ENCODE peak calls at places on chromosomes 2 and 18, in five cellular contexts. Q is T-cell; A is stimulated activated CD4-positive, alpha-beta T cell treated with anti-CD3 and anti-CD28 coated beads, Interleukin-4, amount 100 ng/mL, for 48 hours; W is myocyte; I is GM10248. T is an unnamed sample.

GRCh38 chr2:173323371-173323770 is 31.3 kb upstream of the CDCA7 start:
- DNase-seq in A (no peak), I (no peak), W (no peak), Q (no peak), T (no peak)

GRCh38 chr2:233012301-233012971 is 620 bp downstream of the NGEF start:
- DNase-seq in W (no peak), Q (no peak), A (no peak), I (no peak), T (no peak)

GRCh38 chr18:46250084-46250811 is 146.1 kb downstream of the HAUS1 start:
- DNase-seq in Q (peak), W (peak), A (peak), I (peak), T (no peak)

GRCh38 chr2:161994766-161995165 is 79.2 kb downstream of the DPP4 start:
- DNase-seq in Q (no peak), I (no peak), A (no peak), W (no peak), T (no peak)

GRCh38 chr2:105718846-105719432 is 25.8 kb upstream of the NCK2 start:
- DNase-seq in Q (no peak), A (no peak), W (no peak), I (no peak), T (no peak)

GRCh38 chr2:12556762-12557161 is 160.0 kb upstream of the TRIB2 start:
- DNase-seq in W (no peak), Q (no peak), I (no peak), A (no peak), T (no peak)

GRCh38 chr18:44802508-44802907 is 121.8 kb downstream of the SETBP1 start:
- DNase-seq in I (no peak), Q (no peak), A (no peak), W (peak), T (no peak)

GRCh38 chr2:215432759-215433594 is 2.9 kb downstream of the FN1 start:
- DNase-seq in A (no peak), I (no peak), W (no peak), Q (no peak), T (no peak)

GRCh38 chr2:161316686-161317085 is 8.5 kb downstream of the PSMD14 start:
- DNase-seq in W (no peak), A (no peak), I (no peak), Q (no peak), T (no peak)

GRCh38 chr2:172826522-172826921 is 90.9 kb downstream of the RAPGEF4 start:
- DNase-seq in A (no peak), Q (no peak), I (no peak), W (no peak), T (no peak)

GRCh38 chr2:26068602-26069298 is 34.9 kb downstream of the RAB10 start:
- DNase-seq in A (peak), I (peak), Q (peak), W (peak), T (no peak)

GRCh38 chr2:232633413-232634318 is at the start of gene EFHD1:
- DNase-seq in Q (no peak), W (peak), A (peak), I (peak), T (peak)

GRCh38 chr2:173288561-173288960 is 66.1 kb upstream of the CDCA7 start:
- DNase-seq in Q (no peak), A (peak), W (peak), I (no peak), T (no peak)

GRCh38 chr2:28445448-28446258 is 50.2 kb upstream of the PLB1 start:
- DNase-seq in A (peak), Q (no peak), I (no peak), W (peak), T (no peak)

GRCh38 chr2:120878970-120879369 is 143.3 kb downstream of the GLI2 start:
- DNase-seq in W (no peak), A (no peak), Q (no peak), I (no peak), T (no peak)

GRCh38 chr18:28729321-28729720 is 552.4 kb upstream of the CDH2 start:
- DNase-seq in I (no peak), A (no peak), Q (no peak), W (peak), T (no peak)

GRCh38 chr18:79607361-79607930 is 72.2 kb upstream of the CTDP1 start:
- DNase-seq in Q (no peak), I (no peak), A (no peak), W (no peak), T (no peak)

GRCh38 chr2:189651284-189651683 is 10.0 kb upstream of the ASNSD1 start:
- DNase-seq in Q (no peak), W (no peak), A (no peak), I (no peak), T (no peak)

GRCh38 chr2:203858176-203858575 is 9.4 kb upstream of the CTLA4 start:
- DNase-seq in W (no peak), A (no peak), Q (no peak), I (no peak), T (no peak)

GRCh38 chr2:64906853-64907536 is 82.2 kb upstream of the SLC1A4 start:
- DNase-seq in I (no peak), A (no peak), Q (no peak), W (no peak), T (no peak)

GRCh38 chr2:179201884-179202283 is 62.7 kb downstream of the SESTD1 start:
- DNase-seq in A (no peak), I (no peak), W (no peak), Q (no peak), T (no peak)

GRCh38 chr2:171161425-171162289 is 964 bp upstream of the TLK1 start:
- DNase-seq in A (no peak), I (no peak), Q (no peak), W (no peak), T (no peak)

GRCh38 chr18:30889582-30890301 is 152.8 kb downstream of the DSC3 start:
- DNase-seq in I (no peak), W (peak), Q (no peak), A (no peak), T (no peak)

GRCh38 chr2:127201452-127201851 is 18.6 kb downstream of the CYP27C1 start:
- DNase-seq in Q (no peak), W (no peak), A (no peak), I (no peak), T (no peak)

GRCh38 chr18:73826098-73826497 is 321.5 kb downstream of the FBXO15 start:
- DNase-seq in A (no peak), I (no peak), W (no peak), Q (no peak), T (no peak)

GRCh38 chr2:33453905-33454479 is 22.5 kb upstream of the RASGRP3 start:
- DNase-seq in Q (no peak), W (no peak), A (no peak), I (no peak), T (no peak)

GRCh38 chr2:170887496-170888265 is 41.4 kb upstream of the GORASP2 start:
- DNase-seq in I (no peak), Q (no peak), W (no peak), A (no peak), T (no peak)

GRCh38 chr2:207258191-207258991 is 92.6 kb upstream of the KLF7 start:
- DNase-seq in Q (no peak), A (no peak), W (peak), I (no peak), T (peak)

GRCh38 chr2:15096873-15097272 is 464.3 kb downstream of the NBAS start:
- DNase-seq in Q (no peak), I (no peak), A (no peak), W (no peak), T (no peak)

GRCh38 chr2:167708998-167709397 is 538.4 kb downstream of the STK39 start:
- DNase-seq in A (no peak), W (no peak), I (no peak), Q (no peak), T (no peak)

GRCh38 chr2:42762155-42762554 is 1.8 kb downstream of the OXER1 start:
- DNase-seq in A (no peak), Q (no peak), W (no peak), I (no peak), T (no peak)

GRCh38 chr2:79935771-79936657 is 368.5 kb downstream of the LRRTM1 start:
- DNase-seq in A (no peak), W (peak), Q (no peak), I (no peak), T (no peak)

GRCh38 chr2:212133337-212133736 is 405.3 kb downstream of the ERBB4 start:
- DNase-seq in W (no peak), Q (no peak), I (no peak), A (no peak), T (no peak)

GRCh38 chr18:76801567-76802505 is 20.5 kb upstream of the ZNF236 start:
- DNase-seq in Q (no peak), I (peak), A (peak), W (peak), T (peak)

GRCh38 chr2:53854678-53855077 is 5.1 kb downstream of the GPR75 start:
- DNase-seq in Q (no peak), A (no peak), W (no peak), I (no peak), T (no peak)

GRCh38 chr2:108194409-108195132 is 45.2 kb upstream of the SULT1C3 start:
- DNase-seq in Q (no peak), W (peak), I (no peak), A (no peak), T (no peak)

GRCh38 chr2:120341977-120342376 is 4.0 kb upstream of the INHBB start:
- DNase-seq in W (no peak), A (no peak), Q (no peak), I (no peak), T (no peak)

GRCh38 chr2:170818294-170819104 is 1.8 kb downstream of the GAD1 start:
- DNase-seq in Q (no peak), I (no peak), A (no peak), W (no peak), T (no peak)

GRCh38 chr18:49459404-49460171 is 857 bp downstream of the DYM start:
- DNase-seq in I (peak), W (no peak), A (peak), Q (no peak), T (no peak)